ENCODE peak calls at places on chromosomes 6 and 20, in four cellular contexts. Q is H1, N is HepG2, C is GM12878. D is an unnamed sample.

GRCh38 chr6:109252261-109253041 is 129.8 kb downstream of the CD164 start:
- DNase-seq in Q (no peak), N (peak), C (no peak), D (no peak)

GRCh38 chr20:25058797-25059486 is 1.0 kb upstream of the ACSS1 start:
- DNase-seq in Q (no peak), C (no peak), N (peak), D (no peak)

GRCh38 chr20:63831696-63832686 is 927 bp upstream of the ZBTB46 start:
- DNase-seq in Q (peak), C (no peak), N (peak), D (no peak)

GRCh38 chr6:106149472-106150069 is 63.4 kb downstream of the PRDM1 start:
- DNase-seq in Q (no peak), C (no peak), N (no peak), D (no peak)

GRCh38 chr6:72238900-72239299 is 352.6 kb downstream of the RIMS1 start:
- DNase-seq in Q (no peak), N (no peak), C (no peak), D (no peak)

GRCh38 chr20:33010133-33010504 is 2.6 kb downstream of the BPIFB2 start:
- DNase-seq in C (no peak), Q (no peak), N (no peak), D (no peak)

GRCh38 chr6:30325873-30326445 is 768 bp upstream of the TRIM39 start:
- DNase-seq in Q (peak), C (peak), N (no peak), D (peak)

GRCh38 chr20:54320148-54320607 is 112.3 kb downstream of the PFDN4 start:
- DNase-seq in C (no peak), N (no peak), Q (no peak), D (no peak)

GRCh38 chr6:75135447-75135846 is 70.4 kb downstream of the COL12A1 start:
- DNase-seq in C (no peak), Q (no peak), N (no peak), D (no peak)

GRCh38 chr6:43807228-43808061 is 37.4 kb downstream of the VEGFA start:
- DNase-seq in N (peak), C (no peak), Q (no peak), D (no peak)

GRCh38 chr6:39228111-39228971 is 934 bp downstream of the KCNK5 start:
- DNase-seq in N (no peak), C (no peak), Q (no peak), D (no peak)

DNA sequence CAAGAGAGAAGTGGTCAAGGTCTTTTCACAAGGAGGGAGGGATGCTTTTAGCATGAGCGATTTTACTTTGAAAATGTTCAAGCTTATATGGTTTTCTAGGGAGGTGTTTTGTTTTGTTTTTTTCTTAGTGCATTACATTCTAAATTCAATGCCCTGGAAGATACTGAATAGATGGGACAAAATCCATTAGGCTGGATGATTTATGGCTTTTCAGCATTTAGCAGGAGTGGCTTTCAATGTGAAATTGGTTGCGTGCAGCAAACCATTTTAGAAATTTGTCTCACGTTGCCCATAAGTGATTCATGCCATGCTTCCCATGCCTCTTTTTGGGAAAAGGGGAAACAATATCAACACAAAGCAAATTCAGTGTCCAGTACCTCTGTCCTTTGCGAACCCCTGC is 106.5 kb upstream of the SNX9 start:
- DNase-seq in C (no peak), Q (no peak), N (no peak), D (no peak)
- TF ChIP-seq SUZ12 in C (no peak), Q (no peak), N (no peak), D (no peak)

DNA sequence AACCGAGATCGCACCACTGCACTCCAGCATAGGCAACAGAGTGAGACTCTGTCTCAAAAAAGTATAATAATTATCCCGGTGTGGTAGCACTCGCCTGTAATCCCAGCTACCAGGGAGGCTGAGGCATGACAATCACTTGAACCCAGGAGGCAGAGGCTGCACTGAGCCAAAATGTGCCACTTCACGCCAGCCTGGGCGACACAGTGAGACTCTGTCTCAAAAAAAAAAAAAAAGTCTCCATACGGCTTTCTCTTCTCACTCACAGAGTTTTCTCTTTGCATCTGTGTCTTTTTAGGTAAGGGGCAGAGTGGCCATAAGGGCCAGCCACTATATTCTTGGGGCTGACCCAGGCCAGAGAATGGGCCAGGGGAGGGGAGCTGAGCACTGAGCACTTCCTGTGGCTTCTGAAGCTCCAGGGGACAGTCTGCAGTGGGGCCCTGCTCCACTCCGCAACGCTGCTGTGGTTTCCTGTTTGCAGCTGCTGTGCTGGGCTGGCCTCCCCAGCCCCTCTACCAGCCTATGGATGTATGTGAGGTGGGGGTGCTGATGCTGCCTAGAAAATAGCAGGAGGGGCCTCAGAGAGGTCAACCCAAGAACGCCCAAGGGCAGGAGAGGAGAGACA is 16.2 kb downstream of the SLA2 start:
- DNase-seq in N (no peak), Q (no peak), C (no peak), D (no peak)
- TF ChIP-seq ZNF274 in N (no peak), Q (no peak), C (no peak), D (no peak)

GRCh38 chr6:121492536-121492935 is 57.1 kb downstream of the GJA1 start:
- DNase-seq in N (no peak), C (no peak), Q (no peak), D (no peak)
- TF ChIP-seq SUZ12 in N (no peak), C (no peak), Q (no peak), D (no peak)

DNA sequence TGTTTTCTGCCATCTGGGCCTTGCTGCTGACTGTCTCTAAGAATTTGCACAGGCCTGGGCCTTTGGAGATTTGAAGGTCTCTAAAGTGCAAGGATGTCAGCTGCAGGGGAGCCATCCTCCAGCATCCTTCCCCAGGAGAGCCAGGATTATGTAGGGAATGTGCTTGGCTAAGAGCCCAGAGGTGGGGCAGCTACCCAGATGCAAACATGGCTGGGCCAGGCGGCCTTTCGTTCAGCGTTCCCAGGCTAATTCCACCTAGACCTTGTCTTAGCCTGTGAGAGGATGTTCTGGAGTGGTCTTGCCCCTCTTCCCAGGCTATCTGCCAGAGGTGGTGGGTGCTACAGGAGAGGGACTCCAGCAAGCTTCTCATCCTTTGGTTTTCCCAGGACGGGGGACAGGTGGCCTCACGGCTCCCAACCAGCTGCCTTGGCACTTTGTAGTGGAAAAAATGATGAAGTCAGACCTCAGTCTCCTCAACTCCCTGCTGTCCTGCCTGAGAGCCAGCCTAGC is 7.7 kb upstream of the PTGIS start:
- DNase-seq in C (no peak), Q (no peak), N (no peak), D (peak)
- TF ChIP-seq ZNF274 in C (no peak), Q (no peak), N (no peak), D (no peak)

GRCh38 chr6:36625161-36625919 is 31.2 kb downstream of the SRSF3 start:
- DNase-seq in N (no peak), Q (no peak), C (no peak), D (no peak)

GRCh38 chr6:36623547-36624459 is 29.6 kb downstream of the SRSF3 start:
- DNase-seq in C (peak), Q (peak), N (peak), D (peak)

GRCh38 chr6:36624461-36625160 is 30.4 kb downstream of the SRSF3 start:
- DNase-seq in N (no peak), Q (no peak), C (no peak), D (no peak)

GRCh38 chr6:36621371-36621855 is 27.3 kb downstream of the SRSF3 start:
- DNase-seq in Q (no peak), N (no peak), C (no peak), D (no peak)

GRCh38 chr6:36622901-36623546 is 28.9 kb downstream of the SRSF3 start:
- DNase-seq in C (no peak), Q (no peak), N (no peak), D (no peak)
- TF ChIP-seq SUZ12 in C (no peak), Q (no peak), N (no peak), D (no peak)

GRCh38 chr6:6631053-6631452 is 42.5 kb downstream of the LY86 start:
- DNase-seq in Q (no peak), C (no peak), N (no peak), D (no peak)
- TF ChIP-seq ZNF274 in Q (no peak), C (no peak), N (no peak), D (no peak)

D was measured in NT2/D1.